ENCODE peak calls at places on chromosomes 4 and X, in four cellular contexts. N, I, B and A are unnamed samples.

GRCh38 chr4:1964443-1964842 is 44.3 kb downstream of the NELFA start:
- DNase-seq in N (no peak), I (peak; percentile 53), B (no peak), A (no peak)

GRCh38 chrX:53088136-53088974 is 5.6 kb upstream of the KANTR start:
- DNase-seq in N (peak; percentile 66), I (no peak), B (no peak), A (no peak)

GRCh38 chrX:65522739-65523372 is 11.7 kb downstream of the LAS1L start:
- DNase-seq in N (no peak), I (no peak), B (peak; percentile 53), A (no peak)

GRCh38 chr4:145732416-145732815 is 52.5 kb downstream of the C4orf51 start:
- DNase-seq in N (no peak), I (no peak), B (no peak), A (no peak)

GRCh38 chr4:82398263-82398662 is 24.5 kb upstream of the HNRNPD start:
- DNase-seq in N (no peak), I (no peak), B (no peak), A (no peak)

GRCh38 chr4:167802463-167803212 is 289.7 kb upstream of the ANXA10 start:
- DNase-seq in N (no peak), I (no peak), B (no peak), A (no peak)

GRCh38 chr4:145132521-145133098 is 34.5 kb downstream of the ABCE1 start:
- DNase-seq in N (no peak), I (no peak), B (peak; percentile 32), A (peak; percentile 53)

GRCh38 chrX:109872021-109872730 is 130.7 kb upstream of the TMEM164 start:
- DNase-seq in N (no peak), I (no peak), B (no peak), A (no peak)

GRCh38 chrX:11787564-11787963 is 29.5 kb downstream of the MSL3 start:
- DNase-seq in N (peak; percentile 79), I (peak; percentile 37), B (peak; percentile 38), A (no peak)

GRCh38 chrX:1468250-1468772 is 15.6 kb upstream of the ASMTL start:
- DNase-seq in N (peak; percentile 52), I (no peak), B (peak; percentile 92), A (peak; percentile 83)

GRCh38 chrX:106144755-106145639 is 23.1 kb upstream of the PWWP3B start:
- DNase-seq in N (no peak), I (no peak), B (no peak), A (no peak)

GRCh38 chr4:130422255-130422654 is 1326.3 kb downstream of the C4orf33 start:
- DNase-seq in N (no peak), I (no peak), B (peak; percentile 21), A (no peak)

GRCh38 chr4:158459085-158459820 is 62.4 kb upstream of the RXFP1 start:
- DNase-seq in N (peak; percentile 14), I (no peak), B (no peak), A (no peak)

GRCh38 chrX:108437789-108438623 is at the start of gene COL4A6:
- DNase-seq in N (peak; percentile 49), I (peak; percentile 24), B (peak; percentile 2), A (no peak)

GRCh38 chr4:76011018-76011670 is 3.8 kb upstream of the CXCL9 start:
- DNase-seq in N (no peak), I (no peak), B (no peak), A (no peak)

GRCh38 chrX:17374619-17375360 is at the start of gene NHS:
- DNase-seq in N (peak; percentile 87), I (peak; percentile 28), B (no peak), A (no peak)

GRCh38 chr4:153759407-153760226 is at the start of gene RNF175:
- DNase-seq in N (no peak), I (peak; percentile 35), B (no peak), A (no peak)

GRCh38 chr4:12495211-12495610 is 988.9 kb downstream of the RAB28 start:
- DNase-seq in N (no peak), I (no peak), B (no peak), A (no peak)
- TF ChIP-seq MYC in N (no peak), I (no peak), B (no peak), A (no peak)

GRCh38 chr4:89556596-89557305 is 249.2 kb upstream of the GPRIN3 start:
- DNase-seq in N (no peak), I (no peak), B (no peak), A (no peak)

GRCh38 chr4:89549907-89550306 is 242.3 kb upstream of the GPRIN3 start:
- DNase-seq in N (no peak), I (no peak), B (no peak), A (no peak)

GRCh38 chr4:89545315-89545714 is 237.7 kb upstream of the GPRIN3 start:
- DNase-seq in N (no peak), I (no peak), B (no peak), A (no peak)

DNA sequence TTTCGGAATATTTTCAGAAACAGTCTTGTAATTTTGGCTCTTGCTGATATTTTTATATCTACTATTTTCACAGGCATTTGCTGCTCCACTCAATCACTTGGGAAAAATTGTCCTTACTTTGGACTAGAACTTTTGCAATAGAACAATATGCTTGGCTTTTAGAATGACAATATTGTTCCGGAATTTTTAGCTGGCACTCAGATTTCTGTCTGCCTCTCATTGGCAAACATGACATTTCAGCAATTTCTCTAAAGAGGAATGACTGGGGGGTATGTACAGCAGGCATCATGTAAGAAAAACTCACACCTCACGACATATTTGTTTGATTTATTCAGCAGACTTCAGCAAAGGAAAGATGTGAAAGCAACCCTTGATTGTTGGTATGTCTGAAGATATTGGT is 243.6 kb upstream of the GPRIN3 start:
- DNase-seq in N (no peak), I (no peak), B (no peak), A (no peak)
- TF ChIP-seq MYC in N (no peak), I (no peak), B (no peak), A (no peak)

GRCh38 chr4:36283912-36284465 is 2.6 kb downstream of the DTHD1 start:
- DNase-seq in N (no peak), I (no peak), B (no peak), A (no peak)

GRCh38 chr4:36277533-36277932 is 3.9 kb upstream of the DTHD1 start:
- DNase-seq in N (no peak), I (no peak), B (no peak), A (no peak)

GRCh38 chr4:36278789-36279188 is 2.6 kb upstream of the DTHD1 start:
- DNase-seq in N (no peak), I (no peak), B (no peak), A (no peak)

GRCh38 chr4:36281384-36282106 is at the start of gene DTHD1:
- DNase-seq in N (no peak), I (no peak), B (no peak), A (no peak)

DNA sequence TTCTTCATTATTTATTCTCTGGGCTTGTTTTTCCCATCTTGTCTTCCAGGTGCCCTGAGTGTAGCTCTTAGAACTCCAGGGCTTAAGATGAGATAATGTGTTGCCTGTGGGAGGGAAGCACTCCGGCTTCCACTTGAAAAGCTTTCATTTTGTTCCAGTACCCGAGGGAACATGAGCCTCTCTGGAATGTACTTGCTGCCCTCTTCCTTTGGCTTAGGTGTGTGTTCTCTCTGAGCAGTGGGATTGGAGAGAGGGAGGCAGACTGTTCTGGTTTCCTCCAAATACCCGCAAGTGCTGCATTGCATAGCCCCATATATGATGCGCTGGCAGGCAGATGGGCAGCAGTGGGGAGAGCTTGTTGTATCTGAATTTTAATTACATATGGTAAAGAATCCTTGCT is 861 bp upstream of the DTHD1 start:
- DNase-seq in N (no peak), I (no peak), B (no peak), A (no peak)
- TF ChIP-seq MYC in N (no peak), I (no peak), B (no peak), A (no peak)

DNA sequence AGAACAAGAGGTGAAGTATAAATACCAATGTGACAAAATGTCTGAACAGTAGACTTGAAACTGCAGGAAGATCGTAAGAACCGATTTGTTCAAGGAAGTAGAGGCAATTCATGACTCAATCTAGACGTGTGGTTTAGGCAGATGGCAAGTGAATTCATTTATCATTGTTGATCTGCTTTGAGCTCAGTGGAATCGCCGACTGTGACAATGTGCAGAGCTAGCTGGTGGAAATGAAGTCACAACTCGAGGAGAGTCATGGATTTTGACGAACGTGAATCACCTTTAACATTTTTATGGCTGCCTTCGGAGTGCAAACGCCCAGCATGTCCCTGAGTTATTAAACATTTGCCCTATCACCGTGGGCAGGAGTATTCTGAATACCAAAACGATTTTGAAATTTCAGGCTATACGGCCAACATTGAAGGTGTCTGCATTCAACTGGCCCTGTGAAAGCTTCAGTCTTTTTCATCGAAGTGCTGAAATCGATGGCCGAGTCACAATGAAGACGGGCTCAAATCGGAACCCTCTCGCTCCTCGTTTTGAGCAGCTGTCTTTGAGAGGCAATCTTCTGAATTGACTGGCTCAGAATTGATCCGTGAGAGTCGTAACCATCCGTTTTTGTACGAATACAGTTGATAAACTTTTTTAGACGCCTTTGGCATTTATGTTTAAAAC is 689 bp upstream of the OGT start:
- DNase-seq in N (peak; percentile 12), I (no peak), B (peak; percentile 79), A (no peak)
- TF ChIP-seq MYC in N (no peak), I (no peak), B (no peak), A (no peak)

DNA sequence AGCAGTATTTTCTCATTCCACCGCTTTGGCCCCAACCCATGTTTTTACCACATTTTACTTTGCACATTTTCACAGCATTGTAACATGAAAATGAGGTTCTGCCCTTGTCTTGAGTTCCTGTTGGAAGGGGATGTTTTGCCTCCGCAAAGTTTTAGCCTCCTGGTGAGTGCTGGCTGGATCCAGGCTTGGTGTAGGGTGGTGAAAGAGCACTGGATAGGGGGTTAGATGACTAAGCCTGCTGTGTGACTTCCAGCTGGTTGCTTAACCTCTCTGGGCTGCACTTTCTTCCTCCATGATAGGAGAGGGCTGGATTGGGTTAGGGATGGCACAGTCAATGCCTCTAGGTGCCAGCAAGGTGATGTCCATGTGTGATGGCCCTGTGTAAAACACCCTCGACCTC is 28.9 kb downstream of the CYTL1 start:
- DNase-seq in N (no peak), I (no peak), B (no peak), A (no peak)
- TF ChIP-seq MYC in N (no peak), I (no peak), B (no peak), A (no peak)

DNA sequence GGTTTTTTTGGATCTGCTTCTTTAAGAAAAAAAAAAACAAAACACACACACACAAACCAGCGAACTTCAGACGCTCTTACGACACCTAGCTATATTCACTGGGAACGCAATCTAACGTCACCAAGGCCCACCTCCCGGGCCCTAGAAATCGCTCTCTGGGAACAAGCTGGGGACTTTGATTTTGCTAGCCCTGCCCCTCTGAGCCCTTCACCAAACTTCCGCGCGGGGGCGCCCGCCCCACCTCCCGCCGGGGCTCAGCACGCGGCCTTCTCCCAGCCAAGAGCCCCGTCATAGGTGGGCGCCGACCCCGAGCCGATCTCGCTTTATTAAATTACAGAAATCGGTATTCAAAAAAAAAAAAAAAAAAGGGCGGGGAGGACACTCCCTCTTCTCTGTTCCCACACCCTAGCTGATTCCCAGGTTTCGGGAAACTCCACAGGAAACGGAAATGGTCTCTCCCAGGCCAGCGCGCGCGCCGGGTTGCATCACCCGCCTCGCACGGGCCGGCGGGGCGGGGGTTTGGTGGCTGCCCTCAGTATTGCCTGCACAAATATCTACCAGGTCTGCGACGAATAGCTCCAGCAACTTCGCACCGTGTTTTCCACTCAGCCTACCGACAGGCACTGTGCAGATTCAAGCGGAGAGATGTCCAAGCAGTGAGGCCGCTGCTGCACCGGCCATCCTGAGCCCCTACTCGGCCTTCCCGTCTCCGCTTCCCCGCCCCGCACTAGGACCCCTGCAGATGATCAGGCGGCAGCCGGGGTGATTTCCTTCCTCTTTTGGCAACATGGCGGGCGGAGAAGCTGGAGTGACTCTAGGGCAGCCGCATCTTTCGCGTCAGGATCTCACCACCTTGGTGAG is at the start of gene EIF2S3:
- DNase-seq in N (peak; percentile 98), I (peak; percentile 79), B (peak; percentile 95), A (peak; percentile 88)
- TF ChIP-seq MYC in N (peak; percentile 83), I (peak; percentile 96), B (peak; percentile 73), A (peak; percentile 71)